ENCODE peak calls at places on chromosome 22, in four cellular contexts. S is right lobe of liver; C is CD4-positive, alpha-beta T cell; Q is Panc1. T is an unnamed sample. For H3K27me3, the result is how much of the 10 kb centered on the place peaks cover.

GRCh38 chr22:20448630-20449029 is 11.0 kb upstream of the SCARF2 start:
- DNase-seq in S (no peak), C (no peak), Q (no peak), T (no peak)

GRCh38 chr22:44385781-44386180 is 73.0 kb upstream of the SHISAL1 start:
- DNase-seq in S (peak), Q (no peak), C (no peak), T (no peak)

GRCh38 chr22:39959640-39960447 is at the start of gene TMA7B:
- DNase-seq in C (no peak), Q (no peak), S (no peak), T (peak)

GRCh38 chr22:27776410-27776958 is 25.1 kb downstream of the MN1 start:
- DNase-seq in C (no peak), Q (no peak), S (no peak), T (no peak)

GRCh38 chr22:11627436-11627797 is 3900.6 kb upstream of the OR11H1 start:
- DNase-seq in C (no peak), S (no peak), Q (no peak), T (no peak)

GRCh38 chr22:20533095-20533878 is 25.9 kb downstream of the MED15 start:
- DNase-seq in C (no peak), Q (no peak), S (no peak), T (no peak)

GRCh38 chr22:21646608-21647590 is 4.8 kb downstream of the SDF2L1 start:
- DNase-seq in C (peak), Q (no peak), S (peak), T (peak)

GRCh38 chr22:44392446-44392921 is 79.7 kb upstream of the SHISAL1 start:
- DNase-seq in S (no peak), C (no peak), Q (no peak), T (no peak)

GRCh38 chr22:39431821-39432251 is 25.0 kb upstream of the MGAT3 start:
- DNase-seq in S (no peak), Q (no peak), C (no peak), T (no peak)

GRCh38 chr22:36156515-36157419 is 3.8 kb downstream of the APOL3 start:
- DNase-seq in S (peak), C (peak), Q (peak), T (peak)

GRCh38 chr22:49863936-49864335 is 10.3 kb downstream of the ZBED4 start:
- DNase-seq in Q (no peak), C (no peak), S (no peak), T (no peak)

GRCh38 chr22:30265851-30266444 is 703 bp downstream of the OSM start:
- DNase-seq in S (peak), C (peak), Q (no peak), T (no peak)

GRCh38 chr22:37708580-37709444 is 12.0 kb downstream of the TRIOBP start:
- DNase-seq in C (no peak), Q (no peak), S (peak), T (no peak)

GRCh38 chr22:42816339-42816738 is 40.7 kb downstream of the ARFGAP3 start:
- DNase-seq in C (no peak), Q (no peak), S (no peak), T (no peak)

GRCh38 chr22:10780281-10780680 is 4747.7 kb upstream of the OR11H1 start:
- DNase-seq in C (no peak), S (no peak), Q (no peak), T (no peak)

GRCh38 chr22:50399751-50400331 is 56.7 kb downstream of the PPP6R2 start:
- DNase-seq in S (no peak), C (no peak), Q (no peak), T (no peak)

GRCh38 chr22:27801616-27802388 is at the start of gene MN1:
- DNase-seq in S (peak), Q (no peak), C (peak), T (no peak)

GRCh38 chr22:27866136-27867091 is 52.6 kb downstream of the PITPNB start:
- DNase-seq in C (no peak), Q (no peak), S (peak), T (peak)

GRCh38 chr22:43828711-43829447 is 16.8 kb upstream of the EFCAB6 start:
- DNase-seq in Q (no peak), C (no peak), S (no peak), T (no peak)

GRCh38 chr22:36398602-36399472 is 11.1 kb upstream of the MYH9 start:
- DNase-seq in Q (no peak), C (no peak), S (no peak), T (no peak)

GRCh38 chr22:42688241-42688913 is 32.3 kb downstream of the A4GALT start:
- DNase-seq in C (no peak), S (peak), Q (no peak), T (peak)

GRCh38 chr22:43230983-43231723 is 44.2 kb upstream of the TTLL12 start:
- DNase-seq in S (peak), Q (peak), C (peak), T (no peak)

GRCh38 chr22:32828561-32828960 is 27.1 kb downstream of the TIMP3 start:
- DNase-seq in C (no peak), Q (no peak), S (no peak), T (no peak)

GRCh38 chr22:24514241-24515024 is 19.3 kb downstream of the UPB1 start:
- DNase-seq in S (peak), Q (no peak), C (no peak), T (no peak)

GRCh38 chr22:49964136-49964492 is 3.5 kb downstream of the PIM3 start:
- DNase-seq in S (peak), C (no peak), Q (no peak), T (no peak)

GRCh38 chr22:33923033-33923432 is 2.8 kb upstream of the LARGE1 start:
- DNase-seq in C (no peak), Q (no peak), S (no peak), T (no peak)

GRCh38 chr22:33921576-33922181 is 1.4 kb upstream of the LARGE1 start:
- DNase-seq in S (peak), C (no peak), Q (no peak), T (peak)

GRCh38 chr22:33920927-33921575 is 775 bp upstream of the LARGE1 start:
- DNase-seq in S (peak), Q (no peak), C (peak), T (peak)

GRCh38 chr22:33923660-33924246 is 3.5 kb upstream of the LARGE1 start:
- DNase-seq in S (peak), C (no peak), Q (no peak), T (peak)

GRCh38 chr22:33922268-33922667 is 2.0 kb upstream of the LARGE1 start:
- DNase-seq in C (no peak), Q (no peak), S (peak), T (no peak)
- H3K27me3 ChIP-seq in C (under half), Q (under half), S (under half), T (under half)

GRCh38 chr22:48630848-48631247 is 1196.8 kb downstream of the BRD1 start:
- DNase-seq in C (no peak), S (no peak), Q (no peak), T (no peak)
- H3K27me3 ChIP-seq in C (under half), S (under half), Q (under half), T (under half)

DNA sequence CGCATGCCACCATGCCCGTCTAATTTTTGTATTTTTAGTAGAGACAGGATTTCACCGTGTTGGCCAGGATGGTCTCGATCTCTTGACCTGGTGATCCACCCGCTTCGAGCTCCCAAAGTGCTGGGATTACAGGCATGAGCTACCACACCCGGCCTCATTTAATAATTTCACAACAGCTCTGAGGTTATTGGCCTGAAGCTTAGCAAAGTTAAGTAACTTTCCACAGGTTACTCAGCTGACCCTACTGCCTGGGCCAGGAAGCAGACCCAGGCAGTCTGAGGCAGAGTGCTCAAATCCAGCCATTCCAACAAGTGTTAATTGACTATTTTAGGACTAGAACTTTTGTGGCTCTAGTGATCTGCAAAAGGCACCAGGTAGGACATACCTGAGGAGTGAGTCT is 52.2 kb upstream of the L3MBTL2 start:
- DNase-seq in Q (no peak), S (no peak), C (no peak), T (no peak)
- H3K27me3 ChIP-seq in Q (under half), S (under half), C (under half), T (under half)

DNA sequence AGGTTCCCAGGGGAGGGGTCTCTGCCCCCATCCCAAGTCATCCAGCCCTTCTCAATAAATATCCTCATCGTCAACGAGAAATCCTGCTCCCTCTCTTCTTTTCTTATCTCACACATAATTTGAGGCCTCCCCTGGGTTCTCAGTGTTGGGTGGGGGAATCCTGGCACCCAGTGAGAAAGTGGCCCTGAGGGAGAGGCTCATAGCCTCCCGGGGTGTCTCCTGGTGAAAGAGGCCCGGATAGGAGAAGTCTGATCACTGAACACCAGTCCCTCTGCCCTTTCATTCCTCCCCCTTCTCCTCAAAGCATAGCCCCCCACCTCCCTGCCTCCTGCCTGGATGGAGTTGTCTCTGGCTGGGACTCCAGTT is 35.3 kb downstream of the IGLL5 start:
- DNase-seq in S (no peak), C (no peak), Q (no peak), T (no peak)
- H3K27me3 ChIP-seq in S (under half), C (under half), Q (under half), T (under half)

GRCh38 chr22:23403152-23403719 is 176.9 kb downstream of the IGLL1 start:
- DNase-seq in Q (no peak), C (no peak), S (no peak), T (no peak)
- H3K27me3 ChIP-seq in Q (under half), C (under half), S (under half), T (under half)

GRCh38 chr22:46057762-46058420 is 80.9 kb upstream of the WNT7B start:
- DNase-seq in S (peak), C (no peak), Q (no peak), T (no peak)

GRCh38 chr22:46060292-46061123 is 83.5 kb upstream of the WNT7B start:
- DNase-seq in S (peak), Q (no peak), C (no peak), T (no peak)

GRCh38 chr22:46057206-46057605 is 80.2 kb upstream of the WNT7B start:
- DNase-seq in Q (no peak), S (peak), C (no peak), T (no peak)

GRCh38 chr22:46061124-46061410 is 84.1 kb upstream of the WNT7B start:
- DNase-seq in S (no peak), Q (no peak), C (no peak), T (no peak)

DNA sequence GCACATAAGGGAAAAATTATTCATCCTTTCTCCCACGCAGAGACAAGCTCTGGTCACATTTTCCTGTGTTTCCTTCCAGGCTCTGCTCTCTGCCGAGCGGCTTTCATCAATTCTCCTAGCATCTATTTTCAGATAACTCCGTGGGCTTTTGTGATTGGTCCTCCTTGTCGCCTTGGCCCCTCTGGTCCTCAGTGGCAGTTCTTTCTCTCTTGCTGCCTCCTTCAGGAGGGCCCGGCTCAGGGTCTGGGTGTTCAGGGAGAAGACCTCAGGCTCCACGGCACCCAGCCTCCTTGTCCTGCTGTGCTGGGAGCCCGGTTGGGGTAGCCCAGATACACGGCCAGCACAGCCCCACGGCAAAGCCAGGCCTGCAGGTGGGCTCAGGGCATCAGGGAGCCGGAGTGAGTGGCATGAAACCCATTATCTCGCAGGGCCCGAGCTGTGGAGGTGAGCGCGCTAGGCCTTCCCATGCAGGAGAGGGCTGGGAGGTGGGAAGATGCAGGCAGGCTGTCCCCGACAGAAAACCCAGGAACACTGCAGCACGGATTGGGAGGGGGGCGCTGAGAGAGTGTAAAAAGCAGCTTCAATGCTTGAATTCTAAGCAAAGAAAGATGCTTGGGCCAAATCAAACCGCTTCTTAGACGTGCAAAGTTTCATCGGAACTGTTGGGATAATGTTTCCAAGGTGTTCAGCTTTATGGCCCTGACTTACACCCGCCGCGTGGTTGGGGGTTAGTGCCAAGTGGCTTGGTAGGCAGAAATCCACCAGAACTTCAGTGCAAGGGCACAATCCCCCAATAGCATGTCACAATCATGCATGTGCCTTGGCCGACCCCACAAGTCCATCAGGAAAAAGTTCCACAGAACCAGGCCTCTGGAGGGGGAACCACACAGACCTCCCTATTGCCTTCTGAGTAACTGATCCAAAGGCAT is 81.9 kb upstream of the WNT7B start:
- DNase-seq in S (peak), C (no peak), Q (no peak), T (no peak)
- H3K27me3 ChIP-seq in S (under half), C (under half), Q (under half), T (under half)

DNA sequence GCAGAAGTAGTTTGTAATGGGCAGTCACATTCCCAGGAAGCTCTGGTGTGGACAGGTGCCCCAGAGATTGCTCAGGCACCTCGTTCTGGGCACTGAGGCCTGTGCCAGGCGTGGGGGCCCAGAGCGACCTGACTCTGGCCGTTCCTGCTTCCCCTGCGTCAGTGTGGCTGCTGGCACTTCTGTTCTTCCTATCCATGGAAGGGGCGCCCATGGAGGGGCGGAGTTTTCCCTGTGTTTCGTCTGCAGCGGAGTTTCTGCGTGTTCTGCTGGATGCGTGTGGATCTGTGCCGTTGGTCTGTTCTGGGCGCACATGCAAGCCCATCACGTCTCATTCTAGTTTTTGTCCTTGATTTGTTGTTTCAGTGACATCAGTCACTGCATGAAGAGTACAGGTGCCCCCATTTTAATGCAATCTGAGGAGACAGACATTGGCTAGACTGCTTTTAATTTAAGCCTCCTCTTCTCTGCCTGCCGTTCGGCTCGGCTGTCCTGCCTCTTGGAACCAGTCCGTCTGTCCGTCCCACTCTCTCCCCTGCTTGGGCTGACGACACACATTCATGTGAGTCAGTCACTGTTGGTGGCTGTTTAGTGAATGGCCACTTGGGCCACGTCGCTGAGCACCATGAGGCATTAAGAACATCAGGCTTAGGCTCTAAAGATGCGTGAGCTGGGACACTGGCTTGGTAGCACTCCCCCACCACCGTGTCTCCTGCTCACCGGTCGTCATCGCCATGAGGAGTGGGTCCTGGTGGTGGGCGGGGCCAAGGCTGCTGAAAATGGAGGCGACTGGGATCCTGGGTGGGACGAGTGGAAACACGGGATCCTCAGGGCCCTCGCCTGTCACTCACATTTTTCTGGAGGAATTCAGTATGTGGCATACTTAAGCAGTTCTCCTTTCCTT is 255.8 kb downstream of the TBC1D22A start:
- DNase-seq in C (no peak), S (no peak), Q (no peak), T (no peak)
- H3K27me3 ChIP-seq in C (under half), S (under half), Q (under half), T (under half)

DNA sequence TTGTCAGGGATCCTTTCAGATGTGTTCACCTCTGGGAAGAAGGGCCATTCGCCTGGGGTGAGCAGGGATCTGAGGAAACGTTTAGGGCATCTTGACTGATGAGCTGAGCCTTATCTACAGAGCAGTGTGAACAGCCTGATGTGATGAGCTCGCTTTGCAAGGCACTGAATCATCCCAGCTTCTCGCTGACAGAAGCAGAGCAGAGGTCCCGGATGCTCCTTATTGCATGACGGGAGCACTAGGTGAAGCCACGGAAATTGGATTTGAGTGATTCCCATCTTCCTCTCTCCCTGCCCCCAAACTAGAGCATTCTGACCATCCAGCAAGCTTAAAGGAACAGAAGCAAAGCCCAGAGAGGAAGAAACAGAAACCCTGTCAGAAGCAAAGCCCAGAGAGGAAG is 46.5 kb downstream of the SEZ6L start:
- DNase-seq in C (no peak), S (no peak), Q (no peak), T (no peak)
- H3K27me3 ChIP-seq in C (under half), S (under half), Q (under half), T (under half)

GRCh38 chr22:41354979-41355378 is 26.8 kb upstream of the TEF start:
- DNase-seq in C (no peak), Q (no peak), S (no peak), T (no peak)
- H3K27me3 ChIP-seq in C (under half), Q (under half), S (under half), T (under half)